ENCODE peak calls at places on chromosomes 4 and X, in six cellular contexts. E is GM12878, K is K562, T is HepG2, W is HCT116, O is H1. G is an unnamed sample.

GRCh38 chr4:112355662-112356061 is 58.5 kb downstream of the ALPK1 start:
- DNase-seq in E (no peak), K (no peak), T (no peak), W (no peak), O (no peak), G (no peak)

GRCh38 chr4:71188951-71189350 is 149.9 kb upstream of the SLC4A4 start:
- DNase-seq in E (no peak), K (no peak), T (no peak), W (no peak), O (no peak), G (no peak)

GRCh38 chr4:40915318-40916217 is 165.8 kb downstream of the NSUN7 start:
- DNase-seq in E (no peak), K (no peak), T (no peak), W (no peak), O (no peak), G (no peak)

GRCh38 chr4:138680251-138680650 is 335.3 kb upstream of the NOCT start:
- DNase-seq in E (no peak), K (no peak), T (no peak), W (no peak), O (no peak), G (no peak)

GRCh38 chrX:76172325-76172887 is 456 bp upstream of the PBDC1 start:
- DNase-seq in E (no peak), K (no peak), T (no peak), W (no peak), O (peak; percentile 43), G (no peak)

GRCh38 chr4:181416966-181417365 is 826.2 kb upstream of the TENM3 start:
- DNase-seq in E (no peak), K (no peak), T (no peak), W (no peak), O (no peak), G (no peak)

GRCh38 chr4:101393256-101393655 is 45.9 kb upstream of the PPP3CA start:
- DNase-seq in E (no peak), K (no peak), T (peak; percentile 10), W (peak; percentile 81), O (no peak), G (no peak)

GRCh38 chr4:107863416-107863815 is 38.7 kb downstream of the SGMS2 start:
- DNase-seq in E (no peak), K (no peak), T (no peak), W (no peak), O (no peak), G (no peak)

GRCh38 chrX:12741416-12741815 is 49.8 kb upstream of the PRPS2 start:
- DNase-seq in E (no peak), K (no peak), T (no peak), W (peak; percentile 47), O (no peak), G (no peak)

GRCh38 chrX:136130931-136131843 is 16.1 kb upstream of the FHL1 start:
- DNase-seq in E (no peak), K (no peak), T (peak; percentile 45), W (peak; percentile 24), O (no peak), G (no peak)

GRCh38 chrX:132086717-132087116 is 41.1 kb downstream of the FRMD7 start:
- DNase-seq in E (no peak), K (no peak), T (no peak), W (no peak), O (no peak), G (no peak)

GRCh38 chr4:68283714-68284113 is 38.2 kb upstream of the TMPRSS11B start:
- DNase-seq in E (no peak), K (no peak), T (no peak), W (no peak), O (no peak), G (no peak)

GRCh38 chr4:89287945-89288344 is 19.7 kb downstream of the GPRIN3 start:
- DNase-seq in E (no peak), K (no peak), T (no peak), W (no peak), O (no peak), G (no peak)

GRCh38 chr4:128130621-128131020 is 69.5 kb downstream of the LARP1B start:
- DNase-seq in E (no peak), K (no peak), T (no peak), W (no peak), O (no peak), G (no peak)

GRCh38 chr4:46649390-46649789 is 259.5 kb upstream of the GABRA2 start:
- DNase-seq in E (no peak), K (no peak), T (no peak), W (no peak), O (no peak), G (no peak)

GRCh38 chr4:26671111-26671510 is 87.2 kb downstream of the TBC1D19 start:
- DNase-seq in E (no peak), K (no peak), T (no peak), W (no peak), O (no peak), G (no peak)

GRCh38 chr4:77095101-77095826 is 19.5 kb upstream of the CCNI start:
- DNase-seq in E (no peak), K (peak; percentile 61), T (peak; percentile 49), W (peak; percentile 49), O (peak; percentile 79), G (no peak)

GRCh38 chr4:107708225-107708624 is 11.8 kb downstream of the PAPSS1 start:
- DNase-seq in E (no peak), K (no peak), T (no peak), W (no peak), O (no peak), G (no peak)

GRCh38 chrX:40543661-40544328 is 37.0 kb upstream of the ATP6AP2 start:
- DNase-seq in E (peak; percentile 33), K (peak; percentile 17), T (peak; percentile 19), W (peak; percentile 33), O (no peak), G (peak; percentile 59)

GRCh38 chrX:13899607-13900006 is 82.7 kb upstream of the GPM6B start:
- DNase-seq in E (no peak), K (no peak), T (no peak), W (no peak), O (no peak), G (no peak)
- TF ChIP-seq ZNF274 in E (no peak), K (no peak), T (no peak), W (no peak), O (no peak), G (no peak)

GRCh38 chr4:140048419-140049022 is 105.5 kb downstream of the MAML3 start:
- DNase-seq in E (no peak), K (no peak), T (no peak), W (no peak), O (no peak), G (no peak)

GRCh38 chr4:140047017-140047640 is 106.9 kb downstream of the MAML3 start:
- DNase-seq in E (no peak), K (no peak), T (no peak), W (no peak), O (no peak), G (no peak)

GRCh38 chr4:140049024-140049923 is 104.7 kb downstream of the MAML3 start:
- DNase-seq in E (no peak), K (no peak), T (peak; percentile 2), W (no peak), O (peak; percentile 55), G (no peak)

GRCh38 chr4:140046573-140046972 is 107.4 kb downstream of the MAML3 start:
- DNase-seq in E (no peak), K (no peak), T (no peak), W (no peak), O (no peak), G (no peak)

GRCh38 chr4:140047781-140048180 is 106.2 kb downstream of the MAML3 start:
- DNase-seq in E (no peak), K (no peak), T (no peak), W (no peak), O (no peak), G (no peak)
- H3K9ac ChIP-seq in E (no peak overlapping the region), K (no peak overlapping the region), T (no peak overlapping the region), W (no peak overlapping the region), O (no peak overlapping the region), G (no peak overlapping the region)

GRCh38 chr4:99054428-99054994 is 34.1 kb downstream of the ADH5 start:
- DNase-seq in E (peak; percentile 26), K (no peak), T (no peak), W (no peak), O (no peak), G (no peak)
- H3K4me3 ChIP-seq in E (no peak overlapping the region), K (no peak overlapping the region), T (no peak overlapping the region), W (no peak overlapping the region), O (no peak overlapping the region), G (no peak overlapping the region)

GRCh38 chrX:133921084-133921483 is 64.3 kb downstream of the GPC3 start:
- DNase-seq in E (no peak), K (no peak), T (no peak), W (no peak), O (no peak), G (no peak)
- TF ChIP-seq ZNF274 in E (no peak), K (no peak), T (no peak), W (no peak), O (no peak), G (no peak)

DNA sequence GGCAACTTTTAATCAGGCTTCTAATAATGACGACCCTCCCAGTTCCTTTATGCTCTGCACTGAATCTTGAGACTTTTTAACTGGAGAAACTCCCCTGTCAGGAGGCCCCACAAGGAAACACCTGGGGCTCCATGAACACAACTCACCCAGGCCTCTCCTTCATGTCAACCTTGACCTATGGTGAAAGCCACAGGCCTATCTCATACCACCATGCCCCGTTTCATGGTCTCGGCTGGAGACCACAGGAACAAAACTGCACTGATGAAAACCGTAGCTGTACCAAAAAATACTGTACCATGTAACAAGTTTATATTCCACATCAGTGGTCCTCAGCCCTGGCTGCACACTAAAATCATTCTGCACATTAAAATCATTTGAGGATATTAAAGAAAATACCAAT is 57.0 kb downstream of the ZNF827 start:
- DNase-seq in E (no peak), K (no peak), T (no peak), W (no peak), O (no peak), G (no peak)
- H3K9ac ChIP-seq in E (no peak overlapping the region), K (no peak overlapping the region), T (no peak overlapping the region), W (no peak overlapping the region), O (no peak overlapping the region), G (no peak overlapping the region)

DNA sequence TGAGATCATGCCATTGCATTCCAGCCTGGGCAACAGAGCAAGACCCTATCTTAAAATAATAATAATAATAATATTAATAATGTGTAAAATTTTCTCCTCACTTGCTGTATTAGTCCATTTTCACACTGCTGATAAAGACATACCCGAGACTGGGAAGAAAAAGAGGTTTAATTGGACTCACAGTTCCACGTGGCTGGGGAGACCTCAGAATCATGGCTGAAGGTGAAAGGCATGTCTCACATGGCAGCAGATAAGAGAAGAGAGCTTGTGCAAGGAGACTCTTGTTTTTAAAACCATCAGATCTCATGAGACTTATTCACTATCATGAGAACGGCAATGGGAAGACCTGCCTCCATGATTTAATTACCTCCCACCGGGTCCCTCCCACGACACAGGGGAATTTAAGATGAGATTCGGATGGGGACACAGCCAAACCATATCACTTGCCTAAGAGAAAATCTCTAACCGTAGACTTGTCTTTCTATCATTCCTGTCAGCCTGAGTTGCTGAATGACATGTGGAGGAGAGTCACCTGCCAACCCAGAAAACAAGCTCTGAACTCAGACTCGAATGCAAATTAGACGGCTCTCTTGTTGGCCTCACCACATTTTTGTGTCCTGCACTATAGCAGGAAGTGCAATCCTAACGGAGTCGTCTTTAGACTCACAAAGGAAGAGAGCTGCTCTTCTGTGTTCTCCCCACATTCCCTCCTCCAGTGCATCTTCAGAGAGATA is 51.9 kb upstream of the DCTD start:
- DNase-seq in E (no peak), K (no peak), T (no peak), W (no peak), O (no peak), G (peak; percentile 16)
- H3K4me3 ChIP-seq in E (no peak overlapping the region), K (peak overlapping the region; percentile 34), T (no peak overlapping the region), W (no peak overlapping the region), O (no peak overlapping the region), G (no peak overlapping the region)

GRCh38 chr4:155541716-155542115 is 124.9 kb upstream of the GUCY1A1 start:
- DNase-seq in E (no peak), K (no peak), T (no peak), W (no peak), O (no peak), G (no peak)
- TF ChIP-seq ZNF274 in E (no peak), K (no peak), T (no peak), W (no peak), O (no peak), G (no peak)